ENCODE peak calls at places on chromosomes 13 and 19, in seven cellular contexts. One of them, this sample, is unnamed.

GRCh38 chr13:23629566-23630272 is 59.5 kb downstream of the TNFRSF19 start:
- DNase-seq in head of caudate nucleus: no peak
- DNase-seq in epithelial cell of esophagus: no peak
- DNase-seq in activated naive CD4-positive, alpha-beta T cell: no peak
- DNase-seq in left colon: no peak
- DNase-seq in mammary epithelial cell: no peak
- DNase-seq in HepG2: peak; percentile 93
- DNase-seq in this sample: peak; percentile 61

GRCh38 chr13:92954746-92955145 is 271.9 kb upstream of the GPC6 start:
- DNase-seq in head of caudate nucleus: no peak
- DNase-seq in epithelial cell of esophagus: no peak
- DNase-seq in activated naive CD4-positive, alpha-beta T cell: no peak
- DNase-seq in left colon: no peak
- DNase-seq in mammary epithelial cell: no peak
- DNase-seq in HepG2: no peak
- DNase-seq in this sample: no peak

GRCh38 chr13:60335531-60335930 is 61.5 kb upstream of the TDRD3 start:
- DNase-seq in head of caudate nucleus: no peak
- DNase-seq in epithelial cell of esophagus: peak; percentile 20
- DNase-seq in activated naive CD4-positive, alpha-beta T cell: no peak
- DNase-seq in left colon: no peak
- DNase-seq in mammary epithelial cell: no peak
- DNase-seq in HepG2: peak; percentile 3
- DNase-seq in this sample: peak; percentile 16

GRCh38 chr13:112245179-112245724 is 130.9 kb upstream of the SPACA7 start:
- DNase-seq in head of caudate nucleus: no peak
- DNase-seq in epithelial cell of esophagus: no peak
- DNase-seq in activated naive CD4-positive, alpha-beta T cell: no peak
- DNase-seq in left colon: no peak
- DNase-seq in mammary epithelial cell: no peak
- DNase-seq in HepG2: no peak
- DNase-seq in this sample: no peak

GRCh38 chr19:39122934-39123731 is 2.5 kb upstream of the PAK4 start:
- DNase-seq in head of caudate nucleus: no peak
- DNase-seq in epithelial cell of esophagus: no peak
- DNase-seq in activated naive CD4-positive, alpha-beta T cell: no peak
- DNase-seq in left colon: no peak
- DNase-seq in mammary epithelial cell: no peak
- DNase-seq in HepG2: no peak
- DNase-seq in this sample: no peak

GRCh38 chr13:113592571-113592970 is 8.0 kb downstream of the TFDP1 start:
- DNase-seq in head of caudate nucleus: no peak
- DNase-seq in epithelial cell of esophagus: no peak
- DNase-seq in activated naive CD4-positive, alpha-beta T cell: no peak
- DNase-seq in left colon: no peak
- DNase-seq in mammary epithelial cell: no peak
- DNase-seq in HepG2: no peak
- DNase-seq in this sample: no peak

GRCh38 chr19:38734426-38735256 is 9.6 kb downstream of the CAPN12 start:
- DNase-seq in head of caudate nucleus: no peak
- DNase-seq in epithelial cell of esophagus: peak; percentile 52
- DNase-seq in activated naive CD4-positive, alpha-beta T cell: no peak
- DNase-seq in left colon: peak; percentile 34
- DNase-seq in mammary epithelial cell: peak; percentile 55
- DNase-seq in HepG2: no peak
- DNase-seq in this sample: peak; percentile 35

GRCh38 chr19:15264933-15265206 is 32.6 kb upstream of the EPHX3 start:
- DNase-seq in head of caudate nucleus: no peak
- DNase-seq in epithelial cell of esophagus: no peak
- DNase-seq in activated naive CD4-positive, alpha-beta T cell: no peak
- DNase-seq in left colon: no peak
- DNase-seq in mammary epithelial cell: no peak
- DNase-seq in HepG2: no peak
- DNase-seq in this sample: no peak

GRCh38 chr19:1049841-1050240 is 9.9 kb downstream of the ABCA7 start:
- DNase-seq in head of caudate nucleus: no peak
- DNase-seq in epithelial cell of esophagus: no peak
- DNase-seq in activated naive CD4-positive, alpha-beta T cell: no peak
- DNase-seq in left colon: no peak
- DNase-seq in mammary epithelial cell: no peak
- DNase-seq in HepG2: no peak
- DNase-seq in this sample: no peak